ENCODE peak calls at places on chromosomes 7 and 10, in five cellular contexts. Q, D, X, E and R are unnamed samples.

GRCh38 chr10:125000366-125001312 is 58.7 kb downstream of the ZRANB1 start:
- DNase-seq in Q (no peak), D (no peak), X (no peak), E (no peak), R (peak)

GRCh38 chr7:157525501-157525915 is 188.7 kb downstream of the DNAJB6 start:
- DNase-seq in Q (no peak), D (no peak), X (no peak), E (peak), R (no peak)

GRCh38 chr10:30176182-30176581 is 116.8 kb upstream of the JCAD start:
- DNase-seq in Q (no peak), D (no peak), X (no peak), E (no peak), R (no peak)

GRCh38 chr7:16818732-16819131 is 13.9 kb upstream of the AGR2 start:
- DNase-seq in Q (no peak), D (no peak), X (no peak), E (peak), R (no peak)

GRCh38 chr7:101507327-101507726 is 121.8 kb downstream of the MYL10 start:
- DNase-seq in Q (no peak), D (no peak), X (no peak), E (no peak), R (no peak)

GRCh38 chr7:33692956-33693355 is 212.4 kb upstream of the BMPER start:
- DNase-seq in Q (no peak), D (no peak), X (no peak), E (no peak), R (no peak)

GRCh38 chr10:79165068-79165467 is 96.3 kb downstream of the ZMIZ1 start:
- DNase-seq in Q (no peak), D (no peak), X (no peak), E (no peak), R (no peak)

GRCh38 chr10:104139221-104139620 is 17.2 kb downstream of the SFR1 start:
- DNase-seq in Q (no peak), D (no peak), X (no peak), E (no peak), R (peak)

GRCh38 chr7:69443136-69443535 is 155.1 kb upstream of the AUTS2 start:
- DNase-seq in Q (no peak), D (no peak), X (no peak), E (no peak), R (no peak)

GRCh38 chr7:26667514-26668133 is 196.8 kb downstream of the SKAP2 start:
- DNase-seq in Q (peak), D (peak), X (peak), E (peak), R (peak)

GRCh38 chr10:97224483-97225435 is 39.0 kb upstream of the SLIT1 start:
- DNase-seq in Q (no peak), D (no peak), X (no peak), E (no peak), R (no peak)

GRCh38 chr10:97226398-97226797 is 40.6 kb upstream of the SLIT1 start:
- DNase-seq in Q (no peak), D (no peak), X (no peak), E (no peak), R (no peak)

GRCh38 chr10:97220371-97220770 is 34.6 kb upstream of the SLIT1 start:
- DNase-seq in Q (no peak), D (no peak), X (no peak), E (no peak), R (no peak)

GRCh38 chr10:97217299-97217698 is 31.5 kb upstream of the SLIT1 start:
- DNase-seq in Q (no peak), D (no peak), X (no peak), E (no peak), R (no peak)

GRCh38 chr10:97222346-97222961 is 36.7 kb upstream of the SLIT1 start:
- DNase-seq in Q (no peak), D (no peak), X (no peak), E (peak), R (peak)
- TF ChIP-seq JUNB in Q (no peak), D (no peak), X (no peak), E (no peak), R (no peak)

GRCh38 chr7:75623390-75624133 is 115.2 kb downstream of the HIP1 start:
- DNase-seq in Q (no peak), D (no peak), X (no peak), E (no peak), R (peak)
- TF ChIP-seq JUNB in Q (no peak), D (no peak), X (no peak), E (no peak), R (no peak)

GRCh38 chr10:75032813-75033212 is 78.6 kb upstream of the SAMD8 start:
- DNase-seq in Q (no peak), D (no peak), X (no peak), E (no peak), R (no peak)

GRCh38 chr10:75033399-75034130 is 77.9 kb upstream of the SAMD8 start:
- DNase-seq in Q (no peak), D (no peak), X (no peak), E (no peak), R (no peak)

GRCh38 chr10:75034714-75035258 is 76.7 kb upstream of the SAMD8 start:
- DNase-seq in Q (no peak), D (no peak), X (no peak), E (no peak), R (peak)

GRCh38 chr10:75032119-75032518 is 79.3 kb upstream of the SAMD8 start:
- DNase-seq in Q (no peak), D (no peak), X (no peak), E (no peak), R (no peak)

GRCh38 chr10:75034131-75034512 is 77.3 kb upstream of the SAMD8 start:
- DNase-seq in Q (no peak), D (no peak), X (no peak), E (no peak), R (no peak)
- TF ChIP-seq JUNB in Q (no peak), D (no peak), X (no peak), E (no peak), R (no peak)

DNA sequence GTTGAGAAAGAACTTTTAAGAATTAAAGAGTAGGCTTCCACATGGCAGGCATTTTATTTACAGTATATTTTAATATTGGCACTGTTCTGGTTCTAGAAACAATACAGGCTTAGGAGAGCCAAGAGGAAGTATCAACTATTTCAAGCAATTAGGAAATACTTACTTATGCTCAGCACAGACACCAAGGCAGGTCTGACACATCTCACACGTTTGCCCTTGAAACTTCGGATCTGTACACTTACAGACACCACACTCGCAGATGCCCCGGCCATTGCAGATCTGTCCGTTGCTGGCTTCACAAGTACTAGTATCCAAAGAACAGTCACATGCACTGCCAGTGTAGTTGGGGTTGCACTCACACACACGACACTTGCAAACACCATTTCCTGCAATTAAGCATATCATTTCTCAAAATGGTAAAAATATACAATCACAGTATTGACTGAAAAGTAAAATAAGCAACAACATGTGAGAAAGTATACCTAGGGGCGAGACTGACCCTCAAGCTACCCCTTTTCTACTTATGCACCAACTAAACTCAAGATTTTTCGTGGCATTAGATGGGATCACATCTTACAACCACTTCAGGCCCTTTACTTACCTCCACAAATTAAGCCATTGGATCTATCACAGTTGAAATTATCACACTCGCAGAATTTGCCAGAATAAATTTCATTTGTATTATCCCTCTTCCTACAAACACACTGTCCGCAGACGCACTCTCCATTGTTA is 46.6 kb downstream of the ITGB1 start:
- DNase-seq in Q (no peak), D (no peak), X (no peak), E (no peak), R (no peak)
- TF ChIP-seq JUNB in Q (no peak), D (no peak), X (no peak), E (no peak), R (no peak)

GRCh38 chr7:64400401-64400800 is 86.6 kb downstream of the ZNF736 start:
- DNase-seq in Q (no peak), D (no peak), X (no peak), E (no peak), R (no peak)
- TF ChIP-seq JUNB in Q (no peak), D (no peak), X (no peak), E (no peak), R (no peak)

GRCh38 chr10:785539-786214 is 96.2 kb upstream of the DIP2C start:
- DNase-seq in Q (no peak), D (no peak), X (no peak), E (peak), R (no peak)
- TF ChIP-seq JUNB in Q (no peak), D (no peak), X (no peak), E (no peak), R (no peak)

GRCh38 chr7:24576171-24577052 is 3.2 kb downstream of the PALS2 start:
- DNase-seq in Q (peak), D (peak), X (peak), E (peak), R (peak)
- TF ChIP-seq JUNB in Q (no peak), D (no peak), X (no peak), E (no peak), R (no peak)